ENCODE peak calls at places on chromosomes 5 and 9, in eight cellular contexts. W is psoas muscle; J is A549; V is IMR-90; Q is CD8-positive, alpha-beta memory T cell; B is neural progenitor cell; D is lower lobe of right lung; Y is hepatocyte. R is an unnamed sample.

GRCh38 chr9:79572032-79572890 is 496 bp downstream of the TLE4 start:
- DNase-seq in W (peak; percentile 80), J (peak; percentile 15), V (peak; percentile 40), Q (no peak), B (peak; percentile 83), D (peak; percentile 73), Y (peak; percentile 82), R (peak; percentile 32)

GRCh38 chr5:55306641-55307382 is 682 bp downstream of the DHX29 start:
- DNase-seq in W (no peak), J (peak; percentile 23), V (no peak), Q (no peak), B (no peak), D (no peak), Y (no peak), R (no peak)

GRCh38 chr9:129464972-129465833 is 155.7 kb downstream of the C9orf50 start:
- DNase-seq in W (peak; percentile 71), J (no peak), V (peak; percentile 60), Q (no peak), B (no peak), D (no peak), Y (no peak), R (no peak)

GRCh38 chr5:40797273-40798011 is 732 bp downstream of the PRKAA1 start:
- DNase-seq in W (peak; percentile 85), J (peak; percentile 58), V (peak; percentile 58), Q (peak; percentile 86), B (peak; percentile 89), D (peak; percentile 85), Y (peak; percentile 82), R (peak; percentile 82)

GRCh38 chr9:136921307-136921706 is 23.2 kb downstream of the FBXW5 start:
- DNase-seq in W (no peak), J (no peak), V (no peak), Q (no peak), B (no peak), D (no peak), Y (no peak), R (no peak)

GRCh38 chr5:111741270-111741669 is 15.7 kb downstream of the NREP start:
- DNase-seq in W (no peak), J (no peak), V (peak; percentile 65), Q (no peak), B (no peak), D (no peak), Y (no peak), R (no peak)

GRCh38 chr5:16600949-16601348 is 15.8 kb downstream of the RETREG1 start:
- DNase-seq in W (no peak), J (no peak), V (no peak), Q (no peak), B (no peak), D (no peak), Y (no peak), R (no peak)

GRCh38 chr9:130167927-130168326 is 4.3 kb upstream of the NCS1 start:
- DNase-seq in W (no peak), J (no peak), V (no peak), Q (no peak), B (no peak), D (no peak), Y (peak; percentile 3), R (no peak)

GRCh38 chr9:81313877-81314276 is 375.5 kb downstream of the TLE1 start:
- DNase-seq in W (no peak), J (no peak), V (no peak), Q (no peak), B (no peak), D (no peak), Y (no peak), R (no peak)

GRCh38 chr5:86175224-86175623 is 442.5 kb upstream of the COX7C start:
- DNase-seq in W (no peak), J (no peak), V (no peak), Q (no peak), B (no peak), D (no peak), Y (no peak), R (no peak)

GRCh38 chr5:139668064-139668880 is 20.1 kb downstream of the CXXC5 start:
- DNase-seq in W (peak; percentile 82), J (no peak), V (no peak), Q (peak; percentile 73), B (peak; percentile 67), D (no peak), Y (peak; percentile 35), R (peak; percentile 57)

GRCh38 chr9:100534401-100534800 is 43.5 kb upstream of the CAVIN4 start:
- DNase-seq in W (no peak), J (no peak), V (no peak), Q (no peak), B (no peak), D (no peak), Y (no peak), R (no peak)

GRCh38 chr5:59188415-59189225 is 605.7 kb downstream of the RAB3C start:
- DNase-seq in W (peak; percentile 81), J (peak; percentile 37), V (peak; percentile 70), Q (peak; percentile 75), B (peak; percentile 88), D (peak; percentile 80), Y (peak; percentile 88), R (peak; percentile 67)

GRCh38 chr5:151745071-151745705 is 13.2 kb downstream of the ATOX1 start:
- DNase-seq in W (no peak), J (no peak), V (peak; percentile 81), Q (no peak), B (no peak), D (peak; percentile 60), Y (no peak), R (peak; percentile 52)

DNA sequence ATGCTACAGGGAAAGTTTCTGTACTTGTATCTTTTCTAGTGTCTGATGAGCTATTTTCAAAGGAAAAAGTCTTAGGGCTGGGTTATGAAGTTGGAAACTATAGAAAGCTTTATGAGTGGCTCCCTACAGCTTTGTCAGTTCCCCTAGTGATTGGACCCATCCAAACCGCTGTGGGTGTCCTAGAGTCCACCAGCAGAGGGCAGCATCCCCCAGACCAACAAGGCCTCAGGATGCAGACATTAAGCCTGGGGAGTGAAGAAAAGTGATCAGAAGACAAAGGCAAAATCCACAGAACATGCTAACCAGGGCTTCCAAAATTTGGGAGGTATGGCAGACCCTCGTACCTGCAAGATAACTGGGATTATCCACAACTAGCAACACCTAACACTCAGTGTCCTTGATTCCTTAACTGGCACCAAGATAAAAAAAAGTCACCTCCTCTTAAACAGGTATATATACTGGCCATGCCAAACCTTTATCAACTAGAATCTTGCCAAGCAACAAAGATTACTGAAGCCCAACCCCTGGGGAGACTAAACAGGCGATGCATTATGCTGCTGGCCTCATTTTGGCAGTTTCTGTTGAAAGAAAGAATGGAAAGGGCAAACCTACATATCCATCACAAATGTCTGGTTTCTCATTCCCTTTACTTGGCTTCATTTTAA is 110.4 kb upstream of the NR5A1 start:
- DNase-seq in W (peak; percentile 85), J (peak; percentile 87), V (peak; percentile 79), Q (peak; percentile 76), B (peak; percentile 83), D (peak; percentile 77), Y (peak; percentile 83), R (peak; percentile 73)
- H3K27ac ChIP-seq in W (no peak overlapping the region), J (peak overlapping the region; percentile 70), V (no peak overlapping the region), Q (no peak overlapping the region), B (peak overlapping the region; percentile 59), D (no peak overlapping the region), Y (no peak overlapping the region), R (no peak overlapping the region)

GRCh38 chr5:157076558-157076957 is 17.6 kb upstream of the HAVCR1 start:
- DNase-seq in W (no peak), J (no peak), V (peak; percentile 45), Q (no peak), B (no peak), D (no peak), Y (no peak), R (no peak)

GRCh38 chr5:157069949-157070348 is 11.0 kb upstream of the HAVCR1 start:
- DNase-seq in W (no peak), J (no peak), V (no peak), Q (no peak), B (no peak), D (no peak), Y (peak; percentile 35), R (no peak)

GRCh38 chr5:157068339-157068738 is 9.4 kb upstream of the HAVCR1 start:
- DNase-seq in W (no peak), J (no peak), V (no peak), Q (no peak), B (no peak), D (no peak), Y (no peak), R (no peak)

GRCh38 chr5:157068785-157069184 is 9.9 kb upstream of the HAVCR1 start:
- DNase-seq in W (no peak), J (no peak), V (no peak), Q (no peak), B (no peak), D (no peak), Y (no peak), R (no peak)

DNA sequence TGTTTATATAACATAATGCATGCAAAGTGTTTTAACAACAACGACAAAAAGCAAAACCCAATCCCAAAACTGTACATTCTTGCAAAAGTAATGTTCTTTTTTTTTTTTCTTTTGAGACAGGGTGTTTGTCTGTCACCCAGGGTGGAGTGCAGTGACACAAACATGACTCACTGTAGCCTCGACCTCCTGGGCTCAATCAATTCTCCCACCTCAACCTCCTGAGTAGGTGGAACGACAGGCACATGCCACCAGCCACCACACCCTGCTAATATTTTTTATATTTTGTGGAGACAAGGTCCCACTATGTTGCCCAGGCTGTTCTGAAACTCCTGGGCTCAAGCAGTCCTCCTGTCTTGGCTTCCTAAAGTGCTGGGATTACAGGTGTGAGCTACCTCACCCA is 13.6 kb upstream of the HAVCR1 start:
- DNase-seq in W (no peak), J (no peak), V (no peak), Q (no peak), B (no peak), D (no peak), Y (no peak), R (no peak)
- H3K27ac ChIP-seq in W (no peak overlapping the region), J (peak overlapping the region; percentile 69), V (no peak overlapping the region), Q (no peak overlapping the region), B (no peak overlapping the region), D (no peak overlapping the region), Y (peak overlapping the region; percentile 76), R (no peak overlapping the region)

GRCh38 chr9:38032266-38032830 is 36.7 kb downstream of the SHB start:
- DNase-seq in W (no peak), J (no peak), V (no peak), Q (no peak), B (no peak), D (peak; percentile 75), Y (peak; percentile 59), R (no peak)
- H3K27ac ChIP-seq in W (no peak overlapping the region), J (peak overlapping the region; percentile 97), V (peak overlapping the region; percentile 25), Q (no peak overlapping the region), B (no peak overlapping the region), D (peak overlapping the region; percentile 58), Y (peak overlapping the region; percentile 75), R (peak overlapping the region; percentile 40)

GRCh38 chr5:172183881-172184280 is 4.1 kb downstream of the STK10 start:
- DNase-seq in W (no peak), J (no peak), V (no peak), Q (no peak), B (no peak), D (no peak), Y (no peak), R (no peak)

GRCh38 chr5:172186114-172186695 is 1.8 kb downstream of the STK10 start:
- DNase-seq in W (no peak), J (no peak), V (no peak), Q (peak; percentile 33), B (no peak), D (no peak), Y (no peak), R (no peak)

GRCh38 chr5:172187118-172188032 is 649 bp downstream of the STK10 start:
- DNase-seq in W (peak; percentile 79), J (peak; percentile 79), V (peak; percentile 80), Q (peak; percentile 84), B (peak; percentile 57), D (peak; percentile 79), Y (peak; percentile 82), R (peak; percentile 58)

GRCh38 chr5:172182291-172182690 is 5.7 kb downstream of the STK10 start:
- DNase-seq in W (no peak), J (no peak), V (no peak), Q (no peak), B (no peak), D (no peak), Y (no peak), R (no peak)

GRCh38 chr5:172185096-172185461 is 2.9 kb downstream of the STK10 start:
- DNase-seq in W (no peak), J (no peak), V (no peak), Q (no peak), B (no peak), D (no peak), Y (no peak), R (no peak)
- H3K27ac ChIP-seq in W (peak overlapping the region; percentile 36), J (no peak overlapping the region), V (no peak overlapping the region), Q (peak overlapping the region; percentile 91), B (no peak overlapping the region), D (peak overlapping the region; percentile 94), Y (no peak overlapping the region), R (peak overlapping the region; percentile 94)